ENCODE peak calls at places on chromosomes 4 and X, in five cellular contexts. One of them, this sample, is unnamed.

GRCh38 chr4:100286601-100287000 is 96.3 kb upstream of the DDIT4L start:
- DNase-seq in transverse colon: no peak
- DNase-seq in fibroblast of mammary gland: no peak
- DNase-seq in tibial artery: no peak
- DNase-seq in K562: no peak
- DNase-seq in this sample: no peak

GRCh38 chr4:168398188-168398587 is 79.6 kb upstream of the DDX60 start:
- DNase-seq in transverse colon: no peak
- DNase-seq in fibroblast of mammary gland: no peak
- DNase-seq in tibial artery: no peak
- DNase-seq in K562: no peak
- DNase-seq in this sample: no peak

GRCh38 chrX:148376342-148376741 is 124.1 kb upstream of the AFF2 start:
- DNase-seq in transverse colon: no peak
- DNase-seq in fibroblast of mammary gland: no peak
- DNase-seq in tibial artery: no peak
- DNase-seq in K562: no peak
- DNase-seq in this sample: no peak

GRCh38 chrX:356385-357034 is 30.2 kb downstream of the PPP2R3B start:
- DNase-seq in transverse colon: no peak
- DNase-seq in fibroblast of mammary gland: peak; percentile 80
- DNase-seq in tibial artery: no peak
- DNase-seq in K562: no peak
- DNase-seq in this sample: no peak

GRCh38 chr4:25993564-25994185 is 79.7 kb downstream of the SMIM20 start:
- DNase-seq in transverse colon: peak; percentile 28
- DNase-seq in fibroblast of mammary gland: peak; percentile 68
- DNase-seq in tibial artery: no peak
- DNase-seq in K562: peak; percentile 45
- DNase-seq in this sample: no peak

GRCh38 chr4:174230680-174231079 is 52.8 kb downstream of the FBXO8 start:
- DNase-seq in transverse colon: no peak
- DNase-seq in fibroblast of mammary gland: no peak
- DNase-seq in tibial artery: no peak
- DNase-seq in K562: no peak
- DNase-seq in this sample: no peak

GRCh38 chr4:2497931-2498330 is 29.0 kb downstream of the RNF4 start:
- DNase-seq in transverse colon: peak; percentile 21
- DNase-seq in fibroblast of mammary gland: no peak
- DNase-seq in tibial artery: peak; percentile 37
- DNase-seq in K562: no peak
- DNase-seq in this sample: no peak

GRCh38 chr4:36285784-36286480 is 4.5 kb downstream of the DTHD1 start:
- DNase-seq in transverse colon: peak; percentile 9
- DNase-seq in fibroblast of mammary gland: no peak
- DNase-seq in tibial artery: no peak
- DNase-seq in K562: no peak
- DNase-seq in this sample: peak; percentile 93

GRCh38 chrX:17414057-17414658 is 39.2 kb downstream of the NHS start:
- DNase-seq in transverse colon: no peak
- DNase-seq in fibroblast of mammary gland: no peak
- DNase-seq in tibial artery: peak; percentile 24
- DNase-seq in K562: no peak
- DNase-seq in this sample: peak; percentile 72

GRCh38 chrX:22974616-22975015 is 25.1 kb upstream of the DDX53 start:
- DNase-seq in transverse colon: no peak
- DNase-seq in fibroblast of mammary gland: no peak
- DNase-seq in tibial artery: no peak
- DNase-seq in K562: no peak
- DNase-seq in this sample: no peak

GRCh38 chrX:1629244-1629643 is 14.4 kb downstream of the ASMT start:
- DNase-seq in transverse colon: no peak
- DNase-seq in fibroblast of mammary gland: no peak
- DNase-seq in tibial artery: no peak
- DNase-seq in K562: no peak
- DNase-seq in this sample: no peak

GRCh38 chr4:120922390-120923200 is at the start of gene PRDM5:
- DNase-seq in transverse colon: peak; percentile 49
- DNase-seq in fibroblast of mammary gland: peak; percentile 64
- DNase-seq in tibial artery: peak; percentile 29
- DNase-seq in K562: no peak
- DNase-seq in this sample: peak; percentile 51

GRCh38 chr4:112036881-112037280 is 108.4 kb upstream of the FAM241A start:
- DNase-seq in transverse colon: no peak
- DNase-seq in fibroblast of mammary gland: no peak
- DNase-seq in tibial artery: no peak
- DNase-seq in K562: no peak
- DNase-seq in this sample: no peak

GRCh38 chrX:134885336-134886016 is 105.3 kb upstream of the SMIM10 start:
- DNase-seq in transverse colon: no peak
- DNase-seq in fibroblast of mammary gland: no peak
- DNase-seq in tibial artery: no peak
- DNase-seq in K562: no peak
- DNase-seq in this sample: peak; percentile 53

GRCh38 chr4:23368081-23368697 is 521.7 kb downstream of the PPARGC1A start:
- DNase-seq in transverse colon: peak; percentile 44
- DNase-seq in fibroblast of mammary gland: no peak
- DNase-seq in tibial artery: no peak
- DNase-seq in K562: peak; percentile 45
- DNase-seq in this sample: peak; percentile 4

GRCh38 chrX:12974217-12974796 is 603 bp upstream of the TMSB4X start:
- DNase-seq in transverse colon: peak; percentile 74
- DNase-seq in fibroblast of mammary gland: peak; percentile 69
- DNase-seq in tibial artery: peak; percentile 67
- DNase-seq in K562: peak; percentile 73
- DNase-seq in this sample: peak; percentile 54

GRCh38 chr4:164251257-164251656 is 502.7 kb upstream of the SMIM31 start:
- DNase-seq in transverse colon: no peak
- DNase-seq in fibroblast of mammary gland: no peak
- DNase-seq in tibial artery: no peak
- DNase-seq in K562: no peak
- DNase-seq in this sample: no peak

GRCh38 chrX:41822917-41823316 is 98.9 kb downstream of the GPR82 start:
- DNase-seq in transverse colon: no peak
- DNase-seq in fibroblast of mammary gland: no peak
- DNase-seq in tibial artery: no peak
- DNase-seq in K562: peak; percentile 38
- DNase-seq in this sample: no peak

GRCh38 chr4:8618961-8619720 is 26.6 kb downstream of the CPZ start:
- DNase-seq in transverse colon: no peak
- DNase-seq in fibroblast of mammary gland: no peak
- DNase-seq in tibial artery: no peak
- DNase-seq in K562: no peak
- DNase-seq in this sample: no peak

GRCh38 chr4:38411092-38411491 is 252.9 kb upstream of the KLF3 start:
- DNase-seq in transverse colon: peak; percentile 21
- DNase-seq in fibroblast of mammary gland: no peak
- DNase-seq in tibial artery: no peak
- DNase-seq in K562: no peak
- DNase-seq in this sample: peak; percentile 22

GRCh38 chr4:187602339-187603092 is 393.1 kb upstream of the ZFP42 start:
- DNase-seq in transverse colon: no peak
- DNase-seq in fibroblast of mammary gland: peak; percentile 54
- DNase-seq in tibial artery: no peak
- DNase-seq in K562: no peak
- DNase-seq in this sample: peak; percentile 79

GRCh38 chrX:37746268-37746931 is 33.5 kb upstream of the CYBB start:
- DNase-seq in transverse colon: no peak
- DNase-seq in fibroblast of mammary gland: no peak
- DNase-seq in tibial artery: no peak
- DNase-seq in K562: no peak
- DNase-seq in this sample: peak; percentile 18

GRCh38 chrX:57232658-57233360 is 53.7 kb upstream of the FAAH2 start:
- DNase-seq in transverse colon: no peak
- DNase-seq in fibroblast of mammary gland: no peak
- DNase-seq in tibial artery: no peak
- DNase-seq in K562: no peak
- DNase-seq in this sample: no peak

GRCh38 chr4:153034681-153035080 is 98.6 kb downstream of the FHDC1 start:
- DNase-seq in transverse colon: no peak
- DNase-seq in fibroblast of mammary gland: no peak
- DNase-seq in tibial artery: no peak
- DNase-seq in K562: no peak
- DNase-seq in this sample: no peak

GRCh38 chr4:122980860-122981259 is 58.5 kb upstream of the NUDT6 start:
- DNase-seq in transverse colon: no peak
- DNase-seq in fibroblast of mammary gland: peak; percentile 14
- DNase-seq in tibial artery: no peak
- DNase-seq in K562: no peak
- DNase-seq in this sample: no peak

GRCh38 chrX:65300104-65300809 is 234.3 kb downstream of the LAS1L start:
- DNase-seq in transverse colon: no peak
- DNase-seq in fibroblast of mammary gland: no peak
- DNase-seq in tibial artery: no peak
- DNase-seq in K562: no peak
- DNase-seq in this sample: no peak

GRCh38 chrX:123859828-123860505 is at the start of gene XIAP:
- DNase-seq in transverse colon: peak; percentile 86
- DNase-seq in fibroblast of mammary gland: peak; percentile 86
- DNase-seq in tibial artery: peak; percentile 70
- DNase-seq in K562: peak; percentile 90
- DNase-seq in this sample: peak; percentile 85

GRCh38 chrX:155611302-155611701 is 1.4 kb downstream of the TMLHE start:
- DNase-seq in transverse colon: no peak
- DNase-seq in fibroblast of mammary gland: no peak
- DNase-seq in tibial artery: no peak
- DNase-seq in K562: no peak
- DNase-seq in this sample: no peak

GRCh38 chrX:51894697-51895336 is 1.4 kb downstream of the MAGED1 start:
- DNase-seq in transverse colon: peak; percentile 27
- DNase-seq in fibroblast of mammary gland: peak; percentile 37
- DNase-seq in tibial artery: peak; percentile 21
- DNase-seq in K562: no peak
- DNase-seq in this sample: no peak

GRCh38 chr4:73668806-73669205 is 48.6 kb upstream of the RASSF6 start:
- DNase-seq in transverse colon: no peak
- DNase-seq in fibroblast of mammary gland: peak; percentile 51
- DNase-seq in tibial artery: no peak
- DNase-seq in K562: no peak
- DNase-seq in this sample: no peak

GRCh38 chr4:101967697-101968346 is 177.3 kb downstream of the BANK1 start:
- DNase-seq in transverse colon: no peak
- DNase-seq in fibroblast of mammary gland: peak; percentile 10
- DNase-seq in tibial artery: no peak
- DNase-seq in K562: no peak
- DNase-seq in this sample: peak; percentile 11

GRCh38 chr4:111136438-111136837 is 513.6 kb upstream of the PITX2 start:
- DNase-seq in transverse colon: no peak
- DNase-seq in fibroblast of mammary gland: peak; percentile 61
- DNase-seq in tibial artery: no peak
- DNase-seq in K562: no peak
- DNase-seq in this sample: peak; percentile 44

GRCh38 chr4:98604723-98605122 is 53.7 kb downstream of the TSPAN5 start:
- DNase-seq in transverse colon: no peak
- DNase-seq in fibroblast of mammary gland: peak; percentile 50
- DNase-seq in tibial artery: no peak
- DNase-seq in K562: no peak
- DNase-seq in this sample: no peak

GRCh38 chr4:142671516-142671915 is 174.6 kb downstream of the INPP4B start:
- DNase-seq in transverse colon: no peak
- DNase-seq in fibroblast of mammary gland: no peak
- DNase-seq in tibial artery: no peak
- DNase-seq in K562: no peak
- DNase-seq in this sample: no peak
- TF ChIP-seq CTCF in transverse colon: no peak
- TF ChIP-seq CTCF in fibroblast of mammary gland: peak; percentile 25
- TF ChIP-seq CTCF in tibial artery: no peak
- TF ChIP-seq CTCF in K562: no peak
- TF ChIP-seq CTCF in this sample: no peak

DNA sequence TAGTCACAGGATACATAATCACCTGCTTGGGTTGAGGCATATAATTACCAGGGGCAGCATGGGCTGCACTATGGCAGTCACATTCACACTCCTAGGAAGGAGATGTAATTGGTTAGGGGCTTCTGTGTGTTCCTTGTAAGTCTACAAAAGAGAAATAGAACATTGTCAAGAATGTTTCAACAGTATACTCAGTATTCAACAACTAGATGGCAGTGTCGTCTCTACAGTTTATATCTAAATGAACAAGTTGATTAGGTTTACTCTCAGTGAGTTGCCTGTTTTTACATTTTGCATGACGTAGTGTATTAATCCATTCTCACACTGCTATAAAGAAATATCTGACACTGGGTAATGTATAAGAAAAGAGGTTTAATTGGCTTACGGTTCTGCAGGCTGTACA is 50.5 kb upstream of the RAB33B start:
- DNase-seq in transverse colon: no peak
- DNase-seq in fibroblast of mammary gland: no peak
- DNase-seq in tibial artery: no peak
- DNase-seq in K562: no peak
- DNase-seq in this sample: peak; percentile 8
- TF ChIP-seq CTCF in transverse colon: no peak
- TF ChIP-seq CTCF in fibroblast of mammary gland: no peak
- TF ChIP-seq CTCF in tibial artery: no peak
- TF ChIP-seq CTCF in K562: no peak
- TF ChIP-seq CTCF in this sample: no peak

GRCh38 chr4:165814256-165815010 is 58.6 kb upstream of the TLL1 start:
- DNase-seq in transverse colon: no peak
- DNase-seq in fibroblast of mammary gland: peak; percentile 65
- DNase-seq in tibial artery: no peak
- DNase-seq in K562: no peak
- DNase-seq in this sample: peak; percentile 94

GRCh38 chr4:165810726-165811125 is 62.3 kb upstream of the TLL1 start:
- DNase-seq in transverse colon: no peak
- DNase-seq in fibroblast of mammary gland: peak; percentile 43
- DNase-seq in tibial artery: no peak
- DNase-seq in K562: no peak
- DNase-seq in this sample: no peak

GRCh38 chr4:165813606-165814005 is 59.4 kb upstream of the TLL1 start:
- DNase-seq in transverse colon: no peak
- DNase-seq in fibroblast of mammary gland: peak; percentile 15
- DNase-seq in tibial artery: no peak
- DNase-seq in K562: no peak
- DNase-seq in this sample: peak; percentile 38
- TF ChIP-seq CTCF in transverse colon: no peak
- TF ChIP-seq CTCF in fibroblast of mammary gland: no peak
- TF ChIP-seq CTCF in tibial artery: no peak
- TF ChIP-seq CTCF in K562: no peak
- TF ChIP-seq CTCF in this sample: no peak

GRCh38 chr4:116705466-116705865 is 379.9 kb downstream of the TRAM1L1 start:
- DNase-seq in transverse colon: no peak
- DNase-seq in fibroblast of mammary gland: no peak
- DNase-seq in tibial artery: no peak
- DNase-seq in K562: peak; percentile 37
- DNase-seq in this sample: no peak

DNA sequence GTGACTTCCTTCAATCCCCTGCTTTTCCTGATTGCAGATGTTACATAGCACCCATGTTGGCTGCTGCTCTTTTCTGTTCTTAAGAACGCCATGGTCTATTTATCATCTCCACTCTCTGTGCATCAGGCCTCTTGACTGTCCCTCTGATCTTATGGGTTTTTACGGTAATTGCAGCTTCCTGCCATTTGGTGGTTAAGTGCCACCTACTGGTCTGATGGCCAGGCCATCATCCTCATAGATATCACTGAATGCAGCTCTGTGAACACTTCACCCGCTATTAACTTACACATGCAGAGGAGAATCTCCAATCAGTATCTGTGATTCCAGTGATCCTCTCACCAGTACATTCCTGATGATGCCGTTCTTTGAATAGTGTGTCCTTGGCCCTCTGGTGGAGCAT is 382.4 kb downstream of the TRAM1L1 start:
- DNase-seq in transverse colon: no peak
- DNase-seq in fibroblast of mammary gland: no peak
- DNase-seq in tibial artery: no peak
- DNase-seq in K562: no peak
- DNase-seq in this sample: peak; percentile 4
- TF ChIP-seq CTCF in transverse colon: no peak
- TF ChIP-seq CTCF in fibroblast of mammary gland: no peak
- TF ChIP-seq CTCF in tibial artery: no peak
- TF ChIP-seq CTCF in K562: no peak
- TF ChIP-seq CTCF in this sample: no peak